ENCODE peak calls at places on chromosomes 12 and 14, in nine cellular contexts. One of them, this sample, is unnamed.

GRCh38 chr14:72948481-72949138 is 22.3 kb downstream of the DCAF4 start:
- DNase-seq in AG10803: peak
- DNase-seq in cardiac muscle cell: peak
- DNase-seq in fibroblast of lung: peak
- DNase-seq in fibroblast of pulmonary artery: peak
- DNase-seq in foreskin fibroblast: peak
- DNase-seq in body of pancreas: peak
- DNase-seq in natural killer cell: peak
- DNase-seq in omental fat pad: peak
- DNase-seq in this sample: peak

GRCh38 chr14:21734457-21735074 is 60.9 kb upstream of the OR4E1 start:
- DNase-seq in AG10803: no peak
- DNase-seq in cardiac muscle cell: peak
- DNase-seq in fibroblast of lung: peak
- DNase-seq in fibroblast of pulmonary artery: peak
- DNase-seq in foreskin fibroblast: no peak
- DNase-seq in body of pancreas: no peak
- DNase-seq in natural killer cell: no peak
- DNase-seq in omental fat pad: no peak
- DNase-seq in this sample: peak

GRCh38 chr12:25502071-25502555 is 51.0 kb downstream of the LMNTD1 start:
- DNase-seq in AG10803: no peak
- DNase-seq in cardiac muscle cell: no peak
- DNase-seq in fibroblast of lung: peak
- DNase-seq in fibroblast of pulmonary artery: no peak
- DNase-seq in foreskin fibroblast: no peak
- DNase-seq in body of pancreas: no peak
- DNase-seq in natural killer cell: no peak
- DNase-seq in omental fat pad: no peak
- DNase-seq in this sample: no peak

GRCh38 chr14:74501135-74501614 is 7.6 kb downstream of the ISCA2 start:
- DNase-seq in AG10803: peak
- DNase-seq in cardiac muscle cell: peak
- DNase-seq in fibroblast of lung: peak
- DNase-seq in fibroblast of pulmonary artery: peak
- DNase-seq in foreskin fibroblast: peak
- DNase-seq in body of pancreas: peak
- DNase-seq in natural killer cell: no peak
- DNase-seq in omental fat pad: peak
- DNase-seq in this sample: peak

GRCh38 chr14:74402264-74403251 is 23.5 kb downstream of the SYNDIG1L start:
- DNase-seq in AG10803: no peak
- DNase-seq in cardiac muscle cell: no peak
- DNase-seq in fibroblast of lung: no peak
- DNase-seq in fibroblast of pulmonary artery: no peak
- DNase-seq in foreskin fibroblast: no peak
- DNase-seq in body of pancreas: no peak
- DNase-seq in natural killer cell: no peak
- DNase-seq in omental fat pad: no peak
- DNase-seq in this sample: no peak

GRCh38 chr14:42556551-42556950 is 949.9 kb downstream of the LRFN5 start:
- DNase-seq in AG10803: no peak
- DNase-seq in cardiac muscle cell: no peak
- DNase-seq in fibroblast of lung: no peak
- DNase-seq in fibroblast of pulmonary artery: no peak
- DNase-seq in foreskin fibroblast: no peak
- DNase-seq in body of pancreas: no peak
- DNase-seq in natural killer cell: no peak
- DNase-seq in omental fat pad: no peak
- DNase-seq in this sample: no peak

GRCh38 chr12:1162083-1162760 is 171.2 kb downstream of the ERC1 start:
- DNase-seq in AG10803: no peak
- DNase-seq in cardiac muscle cell: no peak
- DNase-seq in fibroblast of lung: no peak
- DNase-seq in fibroblast of pulmonary artery: no peak
- DNase-seq in foreskin fibroblast: no peak
- DNase-seq in body of pancreas: no peak
- DNase-seq in natural killer cell: no peak
- DNase-seq in omental fat pad: no peak
- DNase-seq in this sample: no peak

GRCh38 chr12:109610523-109610922 is 36.9 kb downstream of the MVK start:
- DNase-seq in AG10803: no peak
- DNase-seq in cardiac muscle cell: no peak
- DNase-seq in fibroblast of lung: no peak
- DNase-seq in fibroblast of pulmonary artery: no peak
- DNase-seq in foreskin fibroblast: no peak
- DNase-seq in body of pancreas: no peak
- DNase-seq in natural killer cell: no peak
- DNase-seq in omental fat pad: no peak
- DNase-seq in this sample: no peak

GRCh38 chr12:32863128-32863527 is 33.4 kb downstream of the PKP2 start:
- DNase-seq in AG10803: no peak
- DNase-seq in cardiac muscle cell: no peak
- DNase-seq in fibroblast of lung: no peak
- DNase-seq in fibroblast of pulmonary artery: no peak
- DNase-seq in foreskin fibroblast: no peak
- DNase-seq in body of pancreas: no peak
- DNase-seq in natural killer cell: no peak
- DNase-seq in omental fat pad: no peak
- DNase-seq in this sample: no peak

GRCh38 chr12:113333877-113334785 is 778 bp downstream of the SLC8B1 start:
- DNase-seq in AG10803: no peak
- DNase-seq in cardiac muscle cell: no peak
- DNase-seq in fibroblast of lung: no peak
- DNase-seq in fibroblast of pulmonary artery: no peak
- DNase-seq in foreskin fibroblast: no peak
- DNase-seq in body of pancreas: peak
- DNase-seq in natural killer cell: no peak
- DNase-seq in omental fat pad: no peak
- DNase-seq in this sample: no peak

GRCh38 chr12:15580431-15580830 is 208.8 kb downstream of the EPS8 start:
- DNase-seq in AG10803: no peak
- DNase-seq in cardiac muscle cell: no peak
- DNase-seq in fibroblast of lung: no peak
- DNase-seq in fibroblast of pulmonary artery: no peak
- DNase-seq in foreskin fibroblast: no peak
- DNase-seq in body of pancreas: no peak
- DNase-seq in natural killer cell: no peak
- DNase-seq in omental fat pad: no peak
- DNase-seq in this sample: no peak
- TF ChIP-seq CTCF in AG10803: peak
- TF ChIP-seq CTCF in cardiac muscle cell: no peak
- TF ChIP-seq CTCF in fibroblast of lung: no peak
- TF ChIP-seq CTCF in fibroblast of pulmonary artery: no peak
- TF ChIP-seq CTCF in foreskin fibroblast: no peak
- TF ChIP-seq CTCF in body of pancreas: no peak
- TF ChIP-seq CTCF in natural killer cell: no peak
- TF ChIP-seq CTCF in omental fat pad: no peak
- TF ChIP-seq CTCF in this sample: no peak

GRCh38 chr14:99440278-99440677 is 40.4 kb downstream of the SETD3 start:
- DNase-seq in AG10803: no peak
- DNase-seq in cardiac muscle cell: no peak
- DNase-seq in fibroblast of lung: no peak
- DNase-seq in fibroblast of pulmonary artery: no peak
- DNase-seq in foreskin fibroblast: no peak
- DNase-seq in body of pancreas: no peak
- DNase-seq in natural killer cell: no peak
- DNase-seq in omental fat pad: no peak
- DNase-seq in this sample: no peak

GRCh38 chr14:99445916-99446315 is 34.7 kb downstream of the SETD3 start:
- DNase-seq in AG10803: no peak
- DNase-seq in cardiac muscle cell: no peak
- DNase-seq in fibroblast of lung: no peak
- DNase-seq in fibroblast of pulmonary artery: no peak
- DNase-seq in foreskin fibroblast: no peak
- DNase-seq in body of pancreas: no peak
- DNase-seq in natural killer cell: no peak
- DNase-seq in omental fat pad: no peak
- DNase-seq in this sample: no peak

GRCh38 chr14:99437706-99438105 is 43.0 kb downstream of the SETD3 start:
- DNase-seq in AG10803: no peak
- DNase-seq in cardiac muscle cell: no peak
- DNase-seq in fibroblast of lung: no peak
- DNase-seq in fibroblast of pulmonary artery: no peak
- DNase-seq in foreskin fibroblast: no peak
- DNase-seq in body of pancreas: no peak
- DNase-seq in natural killer cell: no peak
- DNase-seq in omental fat pad: no peak
- DNase-seq in this sample: no peak

GRCh38 chr14:99441918-99442317 is 38.7 kb downstream of the SETD3 start:
- DNase-seq in AG10803: no peak
- DNase-seq in cardiac muscle cell: no peak
- DNase-seq in fibroblast of lung: no peak
- DNase-seq in fibroblast of pulmonary artery: no peak
- DNase-seq in foreskin fibroblast: no peak
- DNase-seq in body of pancreas: no peak
- DNase-seq in natural killer cell: no peak
- DNase-seq in omental fat pad: no peak
- DNase-seq in this sample: no peak

DNA sequence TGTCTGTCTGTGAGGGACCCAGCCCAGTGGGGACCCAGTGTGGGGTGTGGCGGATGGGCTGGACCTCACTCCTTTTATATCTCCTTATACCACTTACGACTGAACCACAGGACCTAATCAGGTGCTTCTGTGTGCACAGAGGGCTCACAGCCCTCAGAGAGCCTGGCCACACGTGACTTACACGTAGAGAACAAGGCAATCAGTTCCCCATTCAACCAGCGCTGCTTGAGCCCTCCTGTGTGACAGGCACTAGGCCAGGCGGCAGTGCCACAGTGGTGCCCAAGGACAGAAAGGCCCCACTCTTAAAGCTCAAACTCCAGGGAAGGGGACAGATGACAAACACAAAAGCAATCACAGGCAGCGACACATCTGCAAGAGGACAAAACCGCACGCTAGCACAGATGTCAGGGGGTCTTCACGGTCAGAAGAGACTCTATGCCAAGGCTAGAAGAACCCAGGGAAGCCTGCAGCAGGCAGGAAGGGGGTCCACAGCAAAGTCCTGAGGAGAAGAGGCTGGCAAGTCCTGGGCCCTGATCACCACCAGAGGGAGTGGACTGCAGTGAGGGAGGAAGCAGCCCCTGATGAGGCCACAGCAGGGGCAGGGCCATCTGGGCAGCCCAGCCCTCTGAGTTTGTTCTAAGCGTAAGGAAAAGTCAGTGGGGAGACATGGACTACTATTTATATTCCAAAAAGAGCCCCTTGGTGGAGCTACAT is 39.3 kb downstream of the SETD3 start:
- DNase-seq in AG10803: no peak
- DNase-seq in cardiac muscle cell: peak
- DNase-seq in fibroblast of lung: no peak
- DNase-seq in fibroblast of pulmonary artery: no peak
- DNase-seq in foreskin fibroblast: no peak
- DNase-seq in body of pancreas: no peak
- DNase-seq in natural killer cell: no peak
- DNase-seq in omental fat pad: no peak
- DNase-seq in this sample: no peak
- TF ChIP-seq CTCF in AG10803: peak
- TF ChIP-seq CTCF in cardiac muscle cell: peak
- TF ChIP-seq CTCF in fibroblast of lung: no peak
- TF ChIP-seq CTCF in fibroblast of pulmonary artery: peak
- TF ChIP-seq CTCF in foreskin fibroblast: peak
- TF ChIP-seq CTCF in body of pancreas: no peak
- TF ChIP-seq CTCF in natural killer cell: no peak
- TF ChIP-seq CTCF in omental fat pad: no peak
- TF ChIP-seq CTCF in this sample: peak

DNA sequence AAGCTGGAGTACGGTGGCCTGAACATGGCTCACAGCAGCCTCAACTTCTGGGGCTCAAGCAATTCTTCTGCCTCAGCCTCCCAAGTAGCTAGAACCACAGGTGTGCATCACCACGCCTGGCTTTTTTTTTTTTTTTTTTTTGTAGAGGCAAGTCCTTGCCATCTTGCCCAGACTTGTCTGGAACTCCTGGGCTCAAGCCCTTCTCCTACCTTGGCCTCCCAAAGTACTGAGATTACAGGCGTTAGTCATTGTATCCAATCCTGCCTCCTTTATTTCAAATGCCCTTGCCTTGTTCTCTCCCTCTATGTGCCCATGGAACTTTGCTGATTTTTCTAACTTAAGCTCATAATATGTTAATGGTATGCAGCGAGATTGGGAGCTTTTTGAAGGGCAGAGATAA is 49.2 kb upstream of the PRICKLE1 start:
- DNase-seq in AG10803: no peak
- DNase-seq in cardiac muscle cell: no peak
- DNase-seq in fibroblast of lung: no peak
- DNase-seq in fibroblast of pulmonary artery: no peak
- DNase-seq in foreskin fibroblast: no peak
- DNase-seq in body of pancreas: no peak
- DNase-seq in natural killer cell: no peak
- DNase-seq in omental fat pad: no peak
- DNase-seq in this sample: no peak
- TF ChIP-seq CTCF in AG10803: no peak
- TF ChIP-seq CTCF in cardiac muscle cell: no peak
- TF ChIP-seq CTCF in fibroblast of lung: no peak
- TF ChIP-seq CTCF in fibroblast of pulmonary artery: no peak
- TF ChIP-seq CTCF in foreskin fibroblast: no peak
- TF ChIP-seq CTCF in body of pancreas: no peak
- TF ChIP-seq CTCF in natural killer cell: no peak
- TF ChIP-seq CTCF in omental fat pad: no peak
- TF ChIP-seq CTCF in this sample: no peak

DNA sequence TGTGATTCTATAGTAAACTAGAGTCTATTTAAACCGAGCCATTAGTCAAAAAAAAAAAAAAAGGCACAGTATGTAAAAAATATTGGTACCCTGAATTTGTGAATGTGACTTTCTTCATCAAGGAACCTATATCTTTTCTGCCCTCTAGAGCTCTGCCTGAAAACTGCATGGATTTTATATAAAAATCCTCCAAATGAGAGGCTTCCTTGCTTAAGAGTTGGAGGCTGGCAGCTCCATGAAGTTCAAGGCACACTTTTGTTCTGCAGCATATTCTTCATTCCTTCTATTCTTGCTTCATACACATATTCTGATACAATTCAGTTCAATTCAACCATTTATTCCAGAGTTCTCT is 23.1 kb upstream of the NKX2-8 start:
- DNase-seq in AG10803: peak
- DNase-seq in cardiac muscle cell: peak
- DNase-seq in fibroblast of lung: no peak
- DNase-seq in fibroblast of pulmonary artery: peak
- DNase-seq in foreskin fibroblast: no peak
- DNase-seq in body of pancreas: no peak
- DNase-seq in natural killer cell: no peak
- DNase-seq in omental fat pad: no peak
- DNase-seq in this sample: no peak
- TF ChIP-seq CTCF in AG10803: peak
- TF ChIP-seq CTCF in cardiac muscle cell: no peak
- TF ChIP-seq CTCF in fibroblast of lung: peak
- TF ChIP-seq CTCF in fibroblast of pulmonary artery: peak
- TF ChIP-seq CTCF in foreskin fibroblast: no peak
- TF ChIP-seq CTCF in body of pancreas: no peak
- TF ChIP-seq CTCF in natural killer cell: no peak
- TF ChIP-seq CTCF in omental fat pad: no peak
- TF ChIP-seq CTCF in this sample: no peak